ENCODE peak calls at places on chromosome 2, in four cellular contexts. J is HCT116, V is HepG2, O is K562. A is an unnamed sample.
A peak's percentile ranks its signal among the peaks of the same experiment; 100 is the strongest.

GRCh38 chr2:164655336-164655735 is 34.1 kb upstream of the GRB14 start:
- DNase-seq in J (no peak), V (no peak), O (no peak), A (no peak)

GRCh38 chr2:17518212-17519154 is at the start of gene RAD51AP2:
- DNase-seq in J (peak; percentile 75), V (peak; percentile 60), O (peak; percentile 91), A (no peak)

GRCh38 chr2:32852821-32853220 is 93.9 kb upstream of the LTBP1 start:
- DNase-seq in J (no peak), V (no peak), O (no peak), A (no peak)

GRCh38 chr2:53549497-53549896 is 218.1 kb upstream of the CHAC2 start:
- DNase-seq in J (no peak), V (no peak), O (no peak), A (no peak)

GRCh38 chr2:43426305-43427031 is 169.4 kb downstream of the THADA start:
- DNase-seq in J (peak; percentile 96), V (peak; percentile 94), O (peak; percentile 90), A (no peak)

GRCh38 chr2:205161156-205161555 is 521.1 kb upstream of the NRP2 start:
- DNase-seq in J (no peak), V (no peak), O (no peak), A (no peak)

GRCh38 chr2:200447139-200447855 is 62.6 kb downstream of the KCTD18 start:
- DNase-seq in J (no peak), V (no peak), O (no peak), A (no peak)

GRCh38 chr2:231378028-231378722 is 17.3 kb upstream of the B3GNT7 start:
- DNase-seq in J (no peak), V (peak; percentile 67), O (no peak), A (no peak)

GRCh38 chr2:43039376-43040080 is 186.9 kb downstream of the ZFP36L2 start:
- DNase-seq in J (no peak), V (no peak), O (no peak), A (no peak)

GRCh38 chr2:109129356-109129920 is 433 bp downstream of the SH3RF3 start:
- DNase-seq in J (no peak), V (no peak), O (no peak), A (no peak)

GRCh38 chr2:152200562-152201465 is 25.3 kb upstream of the STAM2 start:
- DNase-seq in J (peak; percentile 96), V (peak; percentile 77), O (peak; percentile 92), A (peak; percentile 41)

GRCh38 chr2:232485757-232486557 is 1.7 kb downstream of the ECEL1 start:
- DNase-seq in J (no peak), V (no peak), O (no peak), A (no peak)

GRCh38 chr2:224613543-224614317 is 28.6 kb upstream of the CUL3 start:
- DNase-seq in J (no peak), V (no peak), O (no peak), A (no peak)

GRCh38 chr2:106561356-106561755 is 74.2 kb downstream of the CD8B2 start:
- DNase-seq in J (no peak), V (no peak), O (no peak), A (no peak)

GRCh38 chr2:127421116-127421800 is 3.0 kb downstream of the PROC start:
- DNase-seq in J (no peak), V (no peak), O (no peak), A (no peak)

GRCh38 chr2:42001696-42002331 is 46.0 kb upstream of the PKDCC start:
- DNase-seq in J (no peak), V (no peak), O (no peak), A (no peak)

GRCh38 chr2:196247114-196247978 is 76.0 kb upstream of the STK17B start:
- DNase-seq in J (no peak), V (no peak), O (no peak), A (no peak)

GRCh38 chr2:161139098-161139987 is 20.9 kb upstream of the TANK start:
- DNase-seq in J (no peak), V (no peak), O (no peak), A (no peak)

GRCh38 chr2:119694994-119695521 is 16.1 kb downstream of the TMEM177 start:
- DNase-seq in J (no peak), V (peak; percentile 66), O (no peak), A (no peak)

GRCh38 chr2:108428286-108429009 is 20.6 kb upstream of the GCC2 start:
- DNase-seq in J (no peak), V (no peak), O (no peak), A (no peak)

DNA sequence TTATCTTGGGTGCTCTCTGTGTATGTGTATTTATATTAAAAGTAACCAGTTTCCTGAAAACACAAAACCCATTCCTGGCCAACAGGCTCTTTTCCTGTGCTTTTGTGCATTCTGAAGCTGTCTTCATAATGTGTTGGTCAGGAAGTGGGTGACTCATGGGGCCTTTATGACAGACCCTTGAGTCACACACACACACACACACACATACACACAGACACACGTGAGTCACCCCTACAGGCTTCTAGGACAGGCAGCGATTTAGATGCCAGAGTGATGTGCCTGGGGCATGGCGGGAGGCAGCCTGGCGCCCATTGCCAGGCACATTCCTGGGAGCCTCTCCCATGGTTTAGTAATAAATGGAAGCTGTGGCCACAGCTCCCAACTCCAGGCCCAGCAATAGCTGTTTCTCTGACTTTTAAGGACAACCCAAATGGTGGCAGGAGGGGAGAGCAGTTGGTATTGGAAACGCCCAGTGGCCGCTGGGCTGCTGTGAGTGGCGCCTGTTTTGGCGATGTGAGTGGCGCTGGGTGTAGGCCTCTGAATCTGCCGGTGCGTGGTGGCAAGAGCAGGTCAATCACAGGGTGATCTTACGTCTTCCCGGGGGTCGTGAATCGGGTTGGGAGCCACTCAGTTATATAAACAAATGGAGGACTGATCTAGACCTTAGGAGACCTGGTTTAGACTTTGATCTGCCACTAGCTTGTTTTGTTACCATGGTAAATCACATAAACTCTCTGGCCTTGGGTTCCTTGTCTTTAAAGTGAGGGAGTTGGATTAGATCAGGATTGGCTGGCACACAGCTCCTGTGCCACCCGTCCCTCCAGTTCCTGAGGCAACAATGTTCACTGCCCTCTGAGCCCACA is 150.7 kb upstream of the DLX2 start:
- DNase-seq in J (peak; percentile 100), V (peak; percentile 91), O (peak; percentile 68), A (no peak)
- TF ChIP-seq FOSL1 in J (no peak), V (peak; percentile 93), O (peak; percentile 100), A (no peak)

GRCh38 chr2:8382485-8382884 is 299.4 kb upstream of the ID2 start:
- DNase-seq in J (no peak), V (no peak), O (no peak), A (no peak)

GRCh38 chr2:8378016-8378810 is 303.6 kb upstream of the ID2 start:
- DNase-seq in J (no peak), V (peak; percentile 79), O (no peak), A (no peak)

GRCh38 chr2:8379134-8379533 is 302.7 kb upstream of the ID2 start:
- DNase-seq in J (no peak), V (no peak), O (no peak), A (no peak)

GRCh38 chr2:8380573-8380972 is 301.3 kb upstream of the ID2 start:
- DNase-seq in J (no peak), V (no peak), O (no peak), A (no peak)

GRCh38 chr2:8380026-8380425 is 301.8 kb upstream of the ID2 start:
- DNase-seq in J (no peak), V (no peak), O (no peak), A (no peak)
- TF ChIP-seq FOSL1 in J (no peak), V (no peak), O (no peak), A (no peak)

GRCh38 chr2:46073540-46074018 is 223.6 kb upstream of the EPAS1 start:
- DNase-seq in J (peak; percentile 44), V (peak; percentile 39), O (no peak), A (no peak)
- TF ChIP-seq FOSL1 in J (peak; percentile 70), V (no peak), O (peak; percentile 76), A (no peak)

DNA sequence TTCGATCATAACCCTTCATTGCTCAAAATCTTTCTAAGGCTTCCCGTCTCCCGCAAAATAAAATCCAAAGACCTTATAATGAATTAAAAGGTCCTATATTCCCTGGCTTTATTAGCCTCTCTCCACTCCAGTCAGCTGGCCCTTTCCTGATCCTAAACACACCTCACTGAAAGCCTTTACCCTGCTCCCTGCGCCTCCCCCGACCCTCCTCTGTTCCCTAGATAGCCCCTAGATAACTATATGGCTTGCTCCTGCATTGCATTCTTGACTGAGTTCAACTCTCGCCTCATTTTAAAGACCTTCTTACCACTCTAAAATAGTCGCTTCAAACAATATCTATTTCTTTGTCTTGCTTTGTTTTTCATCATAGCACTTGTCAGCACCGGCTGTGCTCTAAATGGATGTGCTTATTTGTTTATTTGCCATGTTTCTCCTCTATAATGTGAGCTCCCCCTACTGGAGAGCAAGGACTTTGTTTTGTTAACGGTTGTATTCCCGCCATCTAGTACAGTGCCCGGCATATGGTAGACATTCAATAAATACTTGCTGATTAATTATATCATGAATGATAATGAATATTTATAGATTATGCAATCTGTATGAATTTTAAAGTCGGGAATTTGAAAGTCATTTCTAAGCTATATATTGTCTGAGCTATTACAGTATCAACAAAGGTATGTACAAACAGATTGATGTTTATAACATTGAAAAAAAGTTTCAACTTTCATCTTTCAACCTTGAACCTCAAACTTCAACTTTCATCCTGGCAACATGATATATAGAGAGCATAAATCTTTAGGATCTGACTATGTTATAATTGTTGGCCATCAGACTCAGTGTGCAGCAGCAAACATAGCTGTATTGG is 32.4 kb upstream of the VIT start:
- DNase-seq in J (peak; percentile 64), V (peak; percentile 81), O (peak; percentile 68), A (no peak)
- TF ChIP-seq FOSL1 in J (peak; percentile 10), V (no peak), O (no peak), A (no peak)

DNA sequence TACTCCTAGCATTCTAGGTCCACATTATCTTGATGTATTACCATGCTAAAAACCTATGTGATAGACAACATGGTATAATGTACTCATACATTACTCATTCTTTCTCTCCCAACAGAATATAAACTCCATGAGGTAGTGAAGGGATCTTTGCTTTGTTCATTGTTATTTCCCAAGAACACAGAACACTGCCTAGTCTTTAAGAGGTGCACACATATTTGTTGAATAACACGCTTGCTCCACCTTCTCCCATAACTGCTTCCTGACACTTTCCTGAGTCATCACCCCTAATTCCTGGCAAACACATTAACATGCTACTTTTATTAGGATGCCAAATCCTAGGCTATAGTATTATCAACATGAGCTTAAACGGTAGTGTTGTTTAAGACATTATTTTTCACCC is 41.3 kb downstream of the REV1 start:
- DNase-seq in J (no peak), V (no peak), O (no peak), A (no peak)
- TF ChIP-seq FOSL1 in J (no peak), V (no peak), O (no peak), A (no peak)

GRCh38 chr2:170365003-170365402 is 187.1 kb downstream of the MYO3B start:
- DNase-seq in J (no peak), V (no peak), O (no peak), A (no peak)
- TF ChIP-seq FOSL1 in J (no peak), V (no peak), O (no peak), A (no peak)